ENCODE peak calls at places on chromosomes 16 and 17, in four cellular contexts. D is right atrium auricular region, Q is BE2C, X is psoas muscle. I is an unnamed sample.

GRCh38 chr16:84884311-84885023 is 64.7 kb downstream of the CRISPLD2 start:
- DNase-seq in D (peak; percentile 74), Q (peak; percentile 76), X (peak; percentile 53), I (no peak)

GRCh38 chr16:29806096-29806579 is at the start of gene MAZ:
- DNase-seq in D (no peak), Q (no peak), X (no peak), I (no peak)

GRCh38 chr16:28893291-28893690 is 15.0 kb downstream of the ATP2A1 start:
- DNase-seq in D (no peak), Q (no peak), X (no peak), I (no peak)

GRCh38 chr17:8079291-8080207 is 8.0 kb downstream of the ALOX12B start:
- DNase-seq in D (peak; percentile 69), Q (peak; percentile 70), X (peak; percentile 86), I (peak; percentile 85)

GRCh38 chr16:89924298-89924924 is 1.3 kb downstream of the TUBB3 start:
- DNase-seq in D (no peak), Q (peak; percentile 68), X (no peak), I (no peak)

GRCh38 chr16:56192644-56192960 is 1.3 kb downstream of the GNAO1 start:
- DNase-seq in D (no peak), Q (no peak), X (no peak), I (no peak)

GRCh38 chr17:77126519-77126918 is 14.2 kb upstream of the SEC14L1 start:
- DNase-seq in D (no peak), Q (no peak), X (no peak), I (no peak)

GRCh38 chr17:12745481-12745880 is 43.8 kb upstream of the ARHGAP44 start:
- DNase-seq in D (no peak), Q (no peak), X (no peak), I (no peak)

GRCh38 chr17:10805911-10806310 is 2.0 kb upstream of the TMEM238L start:
- DNase-seq in D (no peak), Q (no peak), X (no peak), I (no peak)

GRCh38 chr16:11180489-11180888 is 75.5 kb downstream of the SOCS1 start:
- DNase-seq in D (no peak), Q (no peak), X (no peak), I (no peak)

GRCh38 chr17:43732961-43733360 is 25.6 kb downstream of the SOST start:
- DNase-seq in D (no peak), Q (no peak), X (no peak), I (no peak)

GRCh38 chr17:78524870-78525510 is 52.2 kb downstream of the DNAH17 start:
- DNase-seq in D (no peak), Q (no peak), X (no peak), I (no peak)

GRCh38 chr16:21301168-21301894 is 23.2 kb upstream of the CRYM start:
- DNase-seq in D (peak; percentile 67), Q (peak; percentile 75), X (peak; percentile 67), I (no peak)

GRCh38 chr17:9239821-9240658 is 218.7 kb downstream of the NTN1 start:
- DNase-seq in D (peak; percentile 89), Q (peak; percentile 27), X (peak; percentile 90), I (peak; percentile 77)

GRCh38 chr17:39668141-39668924 is at the start of gene PNMT:
- DNase-seq in D (no peak), Q (peak; percentile 88), X (peak; percentile 90), I (peak; percentile 65)

GRCh38 chr16:74999683-75000480 is 1.1 kb downstream of the ZNRF1 start:
- DNase-seq in D (peak; percentile 62), Q (peak; percentile 51), X (peak; percentile 64), I (peak; percentile 41)

GRCh38 chr17:42680331-42680808 is 1.3 kb downstream of the CCR10 start:
- DNase-seq in D (no peak), Q (no peak), X (peak; percentile 69), I (no peak)

GRCh38 chr17:27540300-27541105 is 84.3 kb downstream of the KSR1 start:
- DNase-seq in D (peak; percentile 97), Q (no peak), X (peak; percentile 85), I (no peak)

GRCh38 chr17:50295021-50295420 is 20.8 kb downstream of the TMEM92 start:
- DNase-seq in D (no peak), Q (no peak), X (no peak), I (no peak)

DNA sequence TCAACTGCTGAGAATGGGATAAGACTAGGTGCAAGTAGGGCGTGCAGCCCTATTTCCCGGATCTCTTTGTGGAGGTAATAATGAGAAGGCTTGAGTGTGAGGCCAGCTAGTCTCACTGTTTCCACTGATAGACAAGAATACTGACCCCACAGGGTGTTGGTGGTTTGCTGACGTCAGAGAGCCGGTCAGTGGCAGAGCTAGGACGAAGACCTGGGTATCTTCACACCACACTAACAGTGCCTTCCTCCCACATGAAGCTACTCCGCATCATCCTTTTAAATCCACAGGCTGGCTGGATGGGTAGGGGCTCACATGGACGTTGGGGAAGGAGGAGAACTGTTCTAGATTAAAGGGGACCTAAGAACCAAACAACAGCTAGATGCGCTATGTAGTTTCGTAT is 68.0 kb downstream of the ZFHX3 start:
- DNase-seq in D (no peak), Q (no peak), X (no peak), I (no peak)
- H3K9me3 ChIP-seq in D (no peaks in the 10 kb centered on the region), Q (no peaks in the 10 kb centered on the region), X (no peaks in the 10 kb centered on the region), I (no peaks in the 10 kb centered on the region)

GRCh38 chr16:9351440-9351839 is 260.0 kb downstream of the HAPSTR1 start:
- DNase-seq in D (no peak), Q (no peak), X (no peak), I (no peak)
- H3K9me3 ChIP-seq in D (no peaks in the 10 kb centered on the region), Q (no peaks in the 10 kb centered on the region), X (peaks cover 11% of the 10 kb centered on the region), I (no peaks in the 10 kb centered on the region)

DNA sequence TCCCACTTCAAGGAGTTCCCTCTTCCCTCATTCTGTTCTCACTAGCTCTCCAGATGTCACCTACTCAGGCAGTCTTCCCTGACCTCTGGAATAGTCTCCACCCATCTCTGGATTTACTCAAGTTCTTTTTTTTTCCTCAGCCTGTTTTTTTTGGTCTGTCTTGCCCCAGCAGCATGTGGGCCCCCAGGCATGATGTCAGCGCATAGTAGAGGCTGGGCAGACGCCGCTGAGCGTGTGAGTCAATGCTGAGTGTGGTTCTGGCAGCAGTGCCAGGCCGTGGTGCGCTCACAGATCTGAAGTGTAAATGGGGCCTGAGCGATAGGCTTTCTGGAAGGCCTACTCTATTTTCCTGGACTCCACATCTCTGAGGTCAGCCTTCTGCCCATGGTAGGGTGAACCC is 2.7 kb upstream of the KCNJ18 start:
- DNase-seq in D (peak; percentile 83), Q (no peak), X (no peak), I (no peak)
- H3K9me3 ChIP-seq in D (no peaks in the 10 kb centered on the region), Q (no peaks in the 10 kb centered on the region), X (no peaks in the 10 kb centered on the region), I (no peaks in the 10 kb centered on the region)

GRCh38 chr16:35352431-35352830 is 1893.0 kb downstream of the TP53TG3F start:
- DNase-seq in D (no peak), Q (no peak), X (no peak), I (no peak)
- H3K9me3 ChIP-seq in D (no peaks in the 10 kb centered on the region), Q (peaks cover 6% of the 10 kb centered on the region), X (no peaks in the 10 kb centered on the region), I (no peaks in the 10 kb centered on the region)

GRCh38 chr16:68563631-68564366 is 24.7 kb downstream of the ZFP90 start:
- DNase-seq in D (no peak), Q (no peak), X (no peak), I (no peak)
- H3K9me3 ChIP-seq in D (peaks cover 93% of the 10 kb centered on the region), Q (peaks cover 36% of the 10 kb centered on the region), X (peaks cover 95% of the 10 kb centered on the region), I (peaks cover 89% of the 10 kb centered on the region)